ENCODE peak calls at places on chromosome 7, in five cellular contexts. K is NCI-H1694, D is GM13977, M is SK-MEL-5, X is psoas muscle. O is an unnamed sample.

GRCh38 chr7:12913002-12913401 is 225.6 kb downstream of the ARL4A start:
- DNase-seq in K (no peak), X (no peak), D (no peak), M (no peak), O (no peak)

GRCh38 chr7:143374556-143374955 is 6.6 kb upstream of the ZYX start:
- DNase-seq in D (no peak), X (no peak), M (no peak), K (no peak), O (no peak)

GRCh38 chr7:604038-604883 is 84.6 kb upstream of the PDGFA start:
- DNase-seq in K (no peak), M (no peak), D (peak), X (peak), O (peak)

GRCh38 chr7:99789441-99790070 is 5.6 kb upstream of the CYP3A4 start:
- DNase-seq in D (no peak), M (no peak), K (no peak), X (no peak), O (no peak)

GRCh38 chr7:131497454-131497853 is 59.0 kb downstream of the PODXL start:
- DNase-seq in K (no peak), M (no peak), X (no peak), D (no peak), O (no peak)

GRCh38 chr7:112891698-112892097 is 101.5 kb upstream of the TMEM168 start:
- DNase-seq in M (no peak), X (no peak), D (no peak), K (no peak), O (no peak)

GRCh38 chr7:6338551-6339274 is 66.3 kb upstream of the CYTH3 start:
- DNase-seq in D (no peak), K (no peak), X (peak), M (no peak), O (no peak)

GRCh38 chr7:120070201-120070600 is 202.8 kb upstream of the KCND2 start:
- DNase-seq in D (no peak), K (no peak), M (no peak), X (no peak), O (no peak)

GRCh38 chr7:518630-519428 is 817 bp downstream of the PDGFA start:
- DNase-seq in K (peak), D (peak), M (peak), X (peak), O (peak)

GRCh38 chr7:4797858-4798705 is 22.7 kb downstream of the AP5Z1 start:
- DNase-seq in X (peak), M (peak), K (peak), D (peak), O (peak)

GRCh38 chr7:36881206-36881605 is 156.9 kb upstream of the AOAH start:
- DNase-seq in D (no peak), K (no peak), M (peak), X (no peak), O (no peak)

GRCh38 chr7:57653262-57653830 is 203.4 kb downstream of the ZNF716 start:
- DNase-seq in M (no peak), K (no peak), D (no peak), X (no peak), O (no peak)

GRCh38 chr7:151275813-151276577 is 27.5 kb upstream of the SMARCD3 start:
- DNase-seq in X (no peak), M (no peak), K (no peak), D (no peak), O (no peak)

O was measured in mucosa of descending colon.